ENCODE peak calls at places on chromosomes 2 and 18, in four cellular contexts. T is K562, Z is esophagus muscularis mucosa, I is H1. X is an unnamed sample. For H3K36me3, the result is how much of the 10 kb centered on the place peaks cover.

GRCh38 chr2:28407976-28408690 is 15.5 kb downstream of the FOSL2 start:
- DNase-seq in I (no peak), T (no peak), Z (no peak), X (no peak)

GRCh38 chr2:8234757-8235374 is 447.0 kb upstream of the ID2 start:
- DNase-seq in Z (peak), I (no peak), T (no peak), X (no peak)

GRCh38 chr18:43303376-43303775 is 26.1 kb upstream of the SYT4 start:
- DNase-seq in I (no peak), Z (no peak), T (no peak), X (no peak)

GRCh38 chr2:114525955-114526354 is 83.5 kb downstream of the DPP10 start:
- DNase-seq in T (no peak), Z (no peak), I (no peak), X (no peak)

GRCh38 chr2:128868686-128869551 is 550.3 kb upstream of the HS6ST1 start:
- DNase-seq in T (no peak), Z (no peak), I (no peak), X (no peak)

GRCh38 chr2:100964706-100965269 is 37.3 kb upstream of the RPL31 start:
- DNase-seq in I (no peak), Z (no peak), T (no peak), X (no peak)

GRCh38 chr2:204705243-204705971 is 160.1 kb downstream of the PARD3B start:
- DNase-seq in Z (no peak), T (no peak), I (no peak), X (no peak)

GRCh38 chr2:10119601-10120157 is 2.9 kb upstream of the RRM2 start:
- DNase-seq in I (no peak), Z (no peak), T (peak), X (no peak)

GRCh38 chr2:27379840-27380625 is 501 bp downstream of the ZNF513 start:
- DNase-seq in Z (no peak), I (no peak), T (peak), X (no peak)

GRCh38 chr2:201194097-201194496 is 11.2 kb downstream of the CASP10 start:
- DNase-seq in I (no peak), Z (no peak), T (no peak), X (no peak)
- H3K36me3 ChIP-seq in I (under half), Z (under half), T (half or more), X (under half)

DNA sequence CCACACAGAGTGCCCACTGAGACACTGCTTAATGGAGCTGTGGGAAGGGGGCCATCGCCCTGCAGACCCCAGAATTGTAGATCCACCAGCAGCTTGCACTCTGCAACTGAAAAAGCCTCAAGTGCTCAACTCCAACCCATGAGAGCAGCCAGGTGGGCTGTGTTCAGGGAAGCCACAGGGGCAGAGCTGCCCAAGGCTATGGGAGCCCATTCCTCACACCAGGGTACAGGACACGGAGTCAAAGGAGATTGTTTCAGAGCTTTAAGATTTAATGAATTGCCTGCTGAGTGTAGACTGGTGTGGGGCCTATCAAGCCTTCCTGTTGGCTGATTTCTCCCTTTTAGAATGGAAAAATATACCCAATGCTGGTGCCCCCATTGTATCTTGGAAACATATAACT is 17.2 kb downstream of the TPO start:
- DNase-seq in I (no peak), T (no peak), Z (no peak), X (no peak)
- TF ChIP-seq POLR2AphosphoS5 in I (no peak), T (no peak), Z (no peak), X (no peak)

GRCh38 chr18:63410792-63411191 is 11.5 kb downstream of the VPS4B start:
- DNase-seq in T (no peak), Z (no peak), I (no peak), X (no peak)

GRCh38 chr18:63407734-63408133 is 14.5 kb downstream of the VPS4B start:
- DNase-seq in I (no peak), Z (no peak), T (no peak), X (no peak)

GRCh38 chr18:63402246-63403164 is 19.8 kb downstream of the VPS4B start:
- DNase-seq in T (no peak), I (no peak), Z (no peak), X (no peak)

GRCh38 chr18:63409301-63409700 is 13.0 kb downstream of the VPS4B start:
- DNase-seq in T (no peak), I (no peak), Z (no peak), X (no peak)

DNA sequence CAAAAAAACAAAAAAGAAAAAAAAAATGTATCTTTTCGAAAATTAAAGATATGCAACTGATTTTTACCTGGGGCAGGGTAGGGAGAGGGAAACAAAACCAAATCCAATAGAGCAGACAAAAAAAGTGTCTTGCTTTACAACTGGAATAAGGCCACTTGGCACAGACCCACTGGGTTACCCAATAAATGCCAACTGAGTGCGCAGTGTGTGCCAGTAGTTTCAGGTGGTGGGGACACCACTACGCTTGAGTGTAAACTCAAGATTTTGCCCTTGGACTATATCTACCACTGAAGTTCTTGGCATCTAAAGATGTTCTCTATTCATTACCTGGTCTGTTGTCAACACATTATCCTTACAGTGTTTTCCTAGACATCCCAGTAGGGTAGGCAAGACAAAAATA is 16.3 kb downstream of the VPS4B start:
- DNase-seq in I (no peak), T (no peak), Z (no peak), X (no peak)
- H3K36me3 ChIP-seq in I (under half), T (half or more), Z (half or more), X (under half)

DNA sequence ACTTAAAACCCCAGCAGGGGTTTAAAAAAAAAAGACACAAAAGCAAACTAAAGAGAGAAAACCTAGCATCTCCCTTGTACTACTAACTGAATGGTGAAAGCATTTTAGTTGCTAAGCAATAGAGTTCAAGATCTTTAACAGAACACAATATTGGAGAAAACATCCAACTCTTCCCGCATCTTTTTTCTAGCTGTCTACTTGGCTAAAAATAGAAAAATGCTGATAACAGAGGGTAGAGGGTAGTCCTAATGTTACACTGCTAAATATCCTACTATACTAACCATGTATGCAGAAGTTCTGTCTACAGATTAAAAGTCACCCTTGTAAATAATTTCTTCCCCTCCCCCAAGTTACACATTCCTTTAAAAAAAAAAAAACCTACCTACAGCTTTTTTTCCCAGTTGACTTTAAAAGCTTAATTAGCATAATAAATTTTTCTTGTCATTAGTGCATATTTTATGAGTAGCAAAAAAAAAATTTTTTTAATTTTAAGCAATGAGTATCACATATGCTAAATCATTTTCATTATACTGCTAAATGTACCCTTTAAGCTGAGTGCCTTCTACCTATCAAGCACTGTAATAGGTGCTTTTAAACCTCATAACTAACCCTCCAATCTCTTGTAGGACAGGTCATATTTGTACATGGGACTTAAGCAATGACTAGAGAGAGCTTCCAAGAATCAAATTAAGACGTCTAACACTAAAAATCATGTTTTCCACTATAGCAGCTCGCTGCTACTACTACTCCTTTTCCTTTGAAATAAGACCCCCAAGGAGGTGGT is 7.6 kb downstream of the XPO1 start:
- DNase-seq in I (no peak), Z (no peak), T (no peak), X (no peak)
- TF ChIP-seq POLR2AphosphoS5 in I (no peak), Z (no peak), T (no peak), X (no peak)

GRCh38 chr18:62571037-62571436 is 48.2 kb downstream of the ZCCHC2 start:
- DNase-seq in T (no peak), Z (no peak), I (no peak), X (no peak)

GRCh38 chr18:62571648-62572047 is 48.8 kb downstream of the ZCCHC2 start:
- DNase-seq in Z (no peak), I (no peak), T (no peak), X (no peak)

GRCh38 chr18:62566199-62566598 is 43.4 kb downstream of the ZCCHC2 start:
- DNase-seq in Z (no peak), I (peak), T (no peak), X (no peak)

GRCh38 chr18:62566818-62567217 is 44.0 kb downstream of the ZCCHC2 start:
- DNase-seq in T (no peak), I (no peak), Z (no peak), X (no peak)

GRCh38 chr18:62569081-62569480 is 46.3 kb downstream of the ZCCHC2 start:
- DNase-seq in Z (no peak), T (no peak), I (no peak), X (no peak)
- H3K36me3 ChIP-seq in Z (half or more), T (under half), I (under half), X (under half)

GRCh38 chr2:32627901-32628645 is at the start of gene TTC27:
- DNase-seq in Z (peak), T (peak), I (peak), X (peak)
- TF ChIP-seq POLR2AphosphoS5 in Z (peak), T (peak), I (peak), X (peak)

GRCh38 chr2:117832905-117833613 is 18.6 kb downstream of the DDX18 start:
- DNase-seq in Z (no peak), I (no peak), T (no peak), X (no peak)
- H3K36me3 ChIP-seq in Z (half or more), I (under half), T (half or more), X (under half)

DNA sequence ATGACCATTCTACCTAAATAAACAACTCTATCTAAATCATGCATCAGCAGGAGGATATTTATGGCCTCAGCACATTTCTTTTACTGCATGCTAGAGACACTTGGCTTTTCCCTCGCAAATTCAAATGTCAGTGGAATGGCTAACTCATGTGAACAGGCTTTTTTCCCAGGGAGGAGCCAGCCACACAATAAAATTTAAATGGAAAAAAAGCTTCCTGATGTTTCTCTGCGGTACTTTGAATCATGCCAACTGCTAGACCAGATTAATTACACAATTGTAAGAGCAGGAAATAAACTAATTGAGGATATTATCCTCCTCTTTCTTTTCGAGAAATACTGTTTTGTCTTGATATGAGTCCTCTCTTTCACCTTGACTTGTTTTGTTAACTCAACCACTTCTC is 676.3 kb downstream of the IRS1 start:
- DNase-seq in Z (no peak), T (no peak), I (no peak), X (no peak)
- TF ChIP-seq POLR2AphosphoS5 in Z (no peak), T (no peak), I (no peak), X (no peak)

GRCh38 chr2:15618449-15618855 is 26.8 kb downstream of the DDX1 start:
- DNase-seq in Z (no peak), I (no peak), T (no peak), X (no peak)
- H3K36me3 ChIP-seq in Z (half or more), I (half or more), T (half or more), X (under half)

DNA sequence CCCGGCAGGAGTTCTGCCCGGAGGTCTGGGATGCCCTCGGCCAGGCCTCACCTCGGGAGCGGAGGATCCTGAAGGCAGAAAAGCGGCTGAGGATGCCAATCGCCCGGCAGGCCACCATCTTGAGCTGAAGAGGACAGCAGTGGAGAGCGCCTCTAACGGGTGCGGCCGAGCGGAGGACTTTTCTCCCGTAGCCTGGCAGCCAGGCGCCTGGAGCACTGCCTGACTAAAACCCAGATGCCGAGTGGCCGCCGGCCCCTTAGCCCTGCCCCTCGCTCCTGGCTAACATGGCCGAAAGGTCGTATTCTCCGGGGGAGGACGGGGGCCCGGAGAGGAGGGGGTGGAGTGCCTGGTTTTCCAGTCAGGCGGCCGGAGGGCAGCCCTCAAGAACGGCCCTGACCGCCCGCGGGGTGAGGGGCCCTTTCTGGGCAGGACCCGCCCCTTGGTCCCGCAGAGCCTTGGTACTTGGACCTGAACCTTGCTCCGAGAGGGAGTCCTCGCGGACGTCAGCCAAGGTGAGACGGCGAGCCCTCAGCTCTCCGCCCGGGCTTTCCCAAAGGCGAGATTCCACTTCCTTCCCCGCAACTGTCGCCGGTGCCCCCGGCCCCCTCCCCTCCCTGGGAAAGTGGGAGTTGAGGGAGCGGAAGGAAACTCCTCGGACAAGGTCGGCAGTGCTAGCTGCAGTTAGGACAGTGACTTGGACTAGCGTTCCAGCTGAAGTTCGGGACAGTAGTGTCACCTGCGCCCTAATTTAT is at the start of the genes HADHA and HADHB:
- DNase-seq in Z (peak), I (peak), T (peak), X (peak)
- TF ChIP-seq POLR2AphosphoS5 in Z (peak), I (peak), T (peak), X (peak)

X was measured in HCT116.